ENCODE peak calls at places on chromosomes 2 and 18, in seven cellular contexts. Q is Right ventricle myocardium superior; A is stimulated activated CD4-positive, alpha-beta T cell treated with anti-CD3 and anti-CD28 coated beads, Interleukin-1b, Interleukin-23, amount 100 ng/mL, for 24 hours; F is activated CD4-positive, alpha-beta T cell treated with anti-CD3 and anti-CD28 coated beads for 36 hours; B is OCI-M1; P is SK-N-DZ; J is right cardiac atrium. V is an unnamed sample.

GRCh38 chr2:160397530-160397865 is 96.1 kb downstream of the RBMS1 start:
- DNase-seq in Q (no peak), A (no peak), F (no peak), B (no peak), P (no peak), J (no peak), V (no peak)

GRCh38 chr2:14306268-14306950 is 326.1 kb upstream of the LRATD1 start:
- DNase-seq in Q (no peak), A (no peak), F (no peak), B (peak), P (no peak), J (no peak), V (no peak)

GRCh38 chr2:96330407-96330806 is 5.2 kb upstream of the NCAPH start:
- DNase-seq in Q (no peak), A (no peak), F (no peak), B (no peak), P (no peak), J (no peak), V (no peak)

GRCh38 chr18:9380571-9381390 is 46.2 kb downstream of the TWSG1 start:
- DNase-seq in Q (no peak), A (no peak), F (no peak), B (no peak), P (no peak), J (no peak), V (no peak)

GRCh38 chr2:225009768-225010167 is 32.5 kb downstream of the DOCK10 start:
- DNase-seq in Q (no peak), A (no peak), F (no peak), B (no peak), P (no peak), J (no peak), V (no peak)

GRCh38 chr2:39937621-39938020 is 158.6 kb upstream of the THUMPD2 start:
- DNase-seq in Q (no peak), A (no peak), F (no peak), B (no peak), P (no peak), J (no peak), V (no peak)

GRCh38 chr18:79507546-79508480 is 112.1 kb downstream of the NFATC1 start:
- DNase-seq in Q (peak), A (no peak), F (peak), B (no peak), P (no peak), J (peak), V (no peak)

GRCh38 chr2:186695081-186695756 is 1.4 kb downstream of the FAM171B start:
- DNase-seq in Q (no peak), A (no peak), F (peak), B (peak), P (peak), J (no peak), V (no peak)

GRCh38 chr2:16152101-16152927 is 212.0 kb downstream of the MYCN start:
- DNase-seq in Q (no peak), A (no peak), F (no peak), B (no peak), P (peak), J (no peak), V (no peak)

GRCh38 chr2:946073-947005 is 4.3 kb upstream of the SNTG2 start:
- DNase-seq in Q (no peak), A (no peak), F (peak), B (peak), P (no peak), J (no peak), V (peak)

GRCh38 chr2:152132321-152132720 is 33.5 kb upstream of the CACNB4 start:
- DNase-seq in Q (no peak), A (no peak), F (no peak), B (no peak), P (no peak), J (no peak), V (no peak)